ENCODE peak calls at places on chromosomes 5 and 9, in four cellular contexts. G is K562, D is WTC11, Y is HepG2. N is an unnamed sample.

GRCh38 chr9:113479150-113479761 is 15.7 kb downstream of the RGS3 start:
- DNase-seq in G (no peak), D (no peak), Y (no peak), N (no peak)

GRCh38 chr9:27368317-27368985 is 71.5 kb upstream of the EQTN start:
- DNase-seq in G (no peak), D (no peak), Y (no peak), N (no peak)

GRCh38 chr5:83827111-83827541 is 106.5 kb upstream of the HAPLN1 start:
- DNase-seq in G (no peak), D (no peak), Y (no peak), N (no peak)

GRCh38 chr5:172820046-172820767 is 13.8 kb upstream of the ERGIC1 start:
- DNase-seq in G (peak), D (no peak), Y (no peak), N (no peak)

GRCh38 chr5:1823381-1824034 is 22.3 kb downstream of the NDUFS6 start:
- DNase-seq in G (no peak), D (no peak), Y (no peak), N (no peak)

GRCh38 chr9:88995205-88995604 is 3.9 kb downstream of the S1PR3 start:
- DNase-seq in G (no peak), D (no peak), Y (no peak), N (no peak)

GRCh38 chr5:4419276-4419675 is 720.9 kb upstream of the ADAMTS16 start:
- DNase-seq in G (no peak), D (no peak), Y (no peak), N (no peak)

GRCh38 chr9:13033959-13034695 is 245.4 kb downstream of the MPDZ start:
- DNase-seq in G (peak), D (peak), Y (peak), N (peak)

GRCh38 chr5:124735169-124735858 is 11.1 kb downstream of the ZNF608 start:
- DNase-seq in G (peak), D (peak), Y (no peak), N (peak)

GRCh38 chr9:113536483-113537226 is 73.1 kb downstream of the RGS3 start:
- DNase-seq in G (peak), D (no peak), Y (no peak), N (no peak)

GRCh38 chr5:140339636-140340035 is 6.8 kb downstream of the HBEGF start:
- DNase-seq in G (no peak), D (no peak), Y (no peak), N (no peak)

GRCh38 chr9:68907910-68908309 is 106.0 kb downstream of the PRKACG start:
- DNase-seq in G (no peak), D (no peak), Y (no peak), N (no peak)

GRCh38 chr9:124242331-124243194 is 15.2 kb upstream of the NEK6 start:
- DNase-seq in G (no peak), D (peak), Y (no peak), N (no peak)

GRCh38 chr5:89703799-89704198 is 705.8 kb downstream of the CETN3 start:
- DNase-seq in G (no peak), D (peak), Y (no peak), N (no peak)

GRCh38 chr5:42605490-42605889 is 151.1 kb upstream of the CCDC152 start:
- DNase-seq in G (no peak), D (no peak), Y (peak), N (no peak)

GRCh38 chr9:127149463-127150390 is 27.3 kb upstream of the ANGPTL2 start:
- DNase-seq in G (no peak), D (no peak), Y (no peak), N (no peak)

GRCh38 chr9:36479086-36479485 is 79.0 kb upstream of the RNF38 start:
- DNase-seq in G (no peak), D (no peak), Y (no peak), N (no peak)

GRCh38 chr5:88145603-88146467 is 122.8 kb downstream of the TMEM161B start:
- DNase-seq in G (no peak), D (peak), Y (peak), N (no peak)

GRCh38 chr9:105187781-105188180 is 56.7 kb upstream of the SLC44A1 start:
- DNase-seq in G (no peak), D (no peak), Y (peak), N (no peak)

GRCh38 chr5:8912106-8912505 is 633.8 kb downstream of the SEMA5A start:
- DNase-seq in G (no peak), D (no peak), Y (no peak), N (no peak)

GRCh38 chr5:177416334-177416733 is 7.0 kb upstream of the F12 start:
- DNase-seq in G (no peak), D (no peak), Y (no peak), N (no peak)

GRCh38 chr5:139642891-139643871 is 5.0 kb upstream of the CXXC5 start:
- DNase-seq in G (no peak), D (no peak), Y (peak), N (no peak)

GRCh38 chr5:55070969-55071368 is 31.5 kb upstream of the GZMA start:
- DNase-seq in G (no peak), D (no peak), Y (no peak), N (no peak)

GRCh38 chr5:83947763-83948162 is 227.1 kb upstream of the HAPLN1 start:
- DNase-seq in G (no peak), D (no peak), Y (no peak), N (no peak)

GRCh38 chr9:119026120-119026519 is 343.1 kb downstream of the BRINP1 start:
- DNase-seq in G (no peak), D (no peak), Y (no peak), N (no peak)

GRCh38 chr9:87389936-87390335 is 107.7 kb upstream of the DAPK1 start:
- DNase-seq in G (no peak), D (no peak), Y (no peak), N (no peak)

GRCh38 chr5:3597002-3597726 is 1.5 kb downstream of the IRX1 start:
- DNase-seq in G (no peak), D (no peak), Y (no peak), N (no peak)

GRCh38 chr9:72390896-72391295 is 25.9 kb upstream of the ZFAND5 start:
- DNase-seq in G (no peak), D (no peak), Y (no peak), N (no peak)

GRCh38 chr9:106717686-106718085 is 145.3 kb upstream of the ZNF462 start:
- DNase-seq in G (no peak), D (no peak), Y (no peak), N (no peak)

GRCh38 chr5:112640495-112640894 is 97.2 kb upstream of the APC start:
- DNase-seq in G (no peak), D (no peak), Y (no peak), N (no peak)

GRCh38 chr5:14187660-14188059 is 44.5 kb downstream of the TRIO start:
- DNase-seq in G (no peak), D (no peak), Y (no peak), N (no peak)

GRCh38 chr5:14190194-14191164 is 47.3 kb downstream of the TRIO start:
- DNase-seq in G (no peak), D (no peak), Y (no peak), N (no peak)

GRCh38 chr5:14189680-14190079 is 46.5 kb downstream of the TRIO start:
- DNase-seq in G (no peak), D (no peak), Y (no peak), N (no peak)

GRCh38 chr5:14187157-14187556 is 44.0 kb downstream of the TRIO start:
- DNase-seq in G (no peak), D (no peak), Y (no peak), N (no peak)

GRCh38 chr5:14188778-14189177 is 45.6 kb downstream of the TRIO start:
- DNase-seq in G (no peak), D (no peak), Y (no peak), N (no peak)
- TF ChIP-seq ELF4 in G (no peak), D (no peak), Y (no peak), N (no peak)

GRCh38 chr5:52725065-52725746 is 62.5 kb upstream of the ITGA1 start:
- DNase-seq in G (no peak), D (no peak), Y (peak), N (no peak)
- TF ChIP-seq ELF4 in G (no peak), D (no peak), Y (no peak), N (no peak)

GRCh38 chr5:134459491-134459890 is 47.8 kb upstream of the CDKN2AIPNL start:
- DNase-seq in G (no peak), D (no peak), Y (no peak), N (no peak)

GRCh38 chr5:134458676-134459403 is 47.2 kb upstream of the CDKN2AIPNL start:
- DNase-seq in G (no peak), D (no peak), Y (no peak), N (no peak)

GRCh38 chr5:134462047-134462575 is 50.4 kb upstream of the CDKN2AIPNL start:
- DNase-seq in G (no peak), D (no peak), Y (no peak), N (no peak)

GRCh38 chr5:134462761-134463160 is 51.1 kb upstream of the CDKN2AIPNL start:
- DNase-seq in G (no peak), D (no peak), Y (no peak), N (peak)

DNA sequence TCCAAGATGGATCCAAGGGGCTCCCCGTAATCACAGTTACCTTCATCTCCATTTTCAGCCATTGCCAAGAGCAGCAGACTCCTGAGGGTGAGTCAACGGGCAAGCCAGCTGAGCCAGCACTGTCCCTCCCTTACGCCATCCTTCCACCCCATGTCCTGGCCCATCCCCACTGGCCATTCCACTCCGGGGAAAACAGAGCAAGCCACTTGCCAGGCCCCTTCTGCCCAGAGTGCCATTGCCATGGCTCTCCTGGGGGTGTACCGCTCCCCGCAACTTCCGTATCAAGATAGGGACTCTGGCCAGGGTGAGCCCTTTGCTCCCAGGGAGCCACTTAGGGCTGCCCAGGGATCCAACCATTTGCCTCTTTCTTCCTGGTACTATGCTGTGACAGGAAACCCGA is 48.9 kb upstream of the CDKN2AIPNL start:
- DNase-seq in G (no peak), D (no peak), Y (no peak), N (no peak)
- TF ChIP-seq ELF4 in G (no peak), D (no peak), Y (no peak), N (no peak)

GRCh38 chr5:132389051-132389331 is 19.5 kb downstream of the SLC22A5 start:
- DNase-seq in G (no peak), D (no peak), Y (no peak), N (no peak)

GRCh38 chr5:132388244-132389050 is 18.9 kb downstream of the SLC22A5 start:
- DNase-seq in G (no peak), D (no peak), Y (no peak), N (no peak)

GRCh38 chr5:132387649-132388117 is 18.2 kb downstream of the SLC22A5 start:
- DNase-seq in G (peak), D (no peak), Y (no peak), N (no peak)

GRCh38 chr5:132385321-132386105 is 16.0 kb downstream of the SLC22A5 start:
- DNase-seq in G (no peak), D (no peak), Y (peak), N (peak)

GRCh38 chr5:132386644-132387286 is 17.3 kb downstream of the SLC22A5 start:
- DNase-seq in G (peak), D (peak), Y (peak), N (peak)
- TF ChIP-seq ELF4 in G (no peak), D (no peak), Y (no peak), N (no peak)

GRCh38 chr5:169286572-169287325 is 14.2 kb downstream of the SLIT3 start:
- DNase-seq in G (no peak), D (no peak), Y (no peak), N (no peak)
- TF ChIP-seq ELF4 in G (no peak), D (no peak), Y (no peak), N (no peak)

GRCh38 chr9:19926774-19927173 is 137.9 kb upstream of the SLC24A2 start:
- DNase-seq in G (no peak), D (no peak), Y (no peak), N (no peak)
- TF ChIP-seq ELF4 in G (no peak), D (no peak), Y (no peak), N (no peak)

GRCh38 chr9:5562806-5563416 is 52.6 kb downstream of the PDCD1LG2 start:
- DNase-seq in G (no peak), D (no peak), Y (no peak), N (no peak)

GRCh38 chr9:5566054-5566618 is 55.8 kb downstream of the PDCD1LG2 start:
- DNase-seq in G (no peak), D (no peak), Y (no peak), N (no peak)

GRCh38 chr9:5563417-5563815 is 53.1 kb downstream of the PDCD1LG2 start:
- DNase-seq in G (no peak), D (no peak), Y (no peak), N (no peak)

GRCh38 chr9:5561828-5562488 is 51.6 kb downstream of the PDCD1LG2 start:
- DNase-seq in G (no peak), D (no peak), Y (no peak), N (no peak)

DNA sequence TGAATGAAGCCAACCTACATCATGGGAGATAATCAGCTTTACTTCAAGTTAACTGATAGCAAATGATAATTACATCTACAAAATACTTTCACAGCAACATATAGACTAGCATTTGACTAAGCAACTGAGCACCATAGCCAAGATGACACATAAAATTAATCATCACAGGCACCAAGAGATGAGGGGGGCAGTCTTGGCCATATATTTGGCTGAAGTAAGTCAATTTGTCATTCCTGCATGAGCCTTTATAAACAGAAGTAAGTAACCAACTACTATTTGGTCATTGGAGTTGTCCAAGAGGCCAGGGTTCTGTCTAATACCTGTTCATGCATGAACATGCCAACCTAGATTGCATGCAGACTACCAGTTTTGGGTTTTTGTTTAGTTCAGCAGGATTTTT is 53.6 kb downstream of the PDCD1LG2 start:
- DNase-seq in G (no peak), D (no peak), Y (no peak), N (no peak)
- TF ChIP-seq ELF4 in G (no peak), D (no peak), Y (no peak), N (no peak)